ENCODE peak calls at places on chromosome 14, in six cellular contexts. C, X, U, M, I and N are unnamed samples.

GRCh38 chr14:51454351-51454750 is 197.4 kb upstream of the FRMD6 start:
- DNase-seq in C (no peak), X (no peak), U (no peak), M (no peak), I (no peak), N (no peak)

GRCh38 chr14:31189346-31190219 is 18.0 kb downstream of the HECTD1 start:
- DNase-seq in C (no peak), X (no peak), U (no peak), M (no peak), I (no peak), N (no peak)

GRCh38 chr14:100529561-100530031 is 57.6 kb downstream of the BEGAIN start:
- DNase-seq in C (no peak), X (no peak), U (no peak), M (no peak), I (no peak), N (peak)

GRCh38 chr14:89336338-89336737 is 80.7 kb downstream of the FOXN3 start:
- DNase-seq in C (no peak), X (peak), U (no peak), M (no peak), I (no peak), N (no peak)

GRCh38 chr14:69711065-69711464 is 55.9 kb upstream of the SRSF5 start:
- DNase-seq in C (peak), X (no peak), U (no peak), M (no peak), I (no peak), N (no peak)

GRCh38 chr14:46571970-46572369 is 79.6 kb downstream of the RPL10L start:
- DNase-seq in C (peak), X (no peak), U (no peak), M (peak), I (no peak), N (no peak)

GRCh38 chr14:41925409-41925808 is 318.7 kb downstream of the LRFN5 start:
- DNase-seq in C (peak), X (no peak), U (no peak), M (no peak), I (no peak), N (no peak)

GRCh38 chr14:72275242-72275641 is 343.0 kb downstream of the RGS6 start:
- DNase-seq in C (no peak), X (no peak), U (no peak), M (no peak), I (no peak), N (no peak)

GRCh38 chr14:36665887-36666415 is 4.3 kb downstream of the PAX9 start:
- DNase-seq in C (no peak), X (no peak), U (no peak), M (no peak), I (no peak), N (no peak)

GRCh38 chr14:68297011-68297410 is 477.4 kb downstream of the RAD51B start:
- DNase-seq in C (no peak), X (no peak), U (no peak), M (no peak), I (no peak), N (no peak)

GRCh38 chr14:69260979-69261605 is 1.1 kb downstream of the GALNT16 start:
- DNase-seq in C (no peak), X (peak), U (peak), M (no peak), I (no peak), N (peak)

GRCh38 chr14:90599748-90600507 is 203.1 kb downstream of the CALM1 start:
- DNase-seq in C (peak), X (no peak), U (no peak), M (no peak), I (no peak), N (no peak)

GRCh38 chr14:50001999-50002925 is 109.4 kb downstream of the ARF6 start:
- DNase-seq in C (no peak), X (no peak), U (no peak), M (no peak), I (no peak), N (no peak)

GRCh38 chr14:22478247-22478646 is 110.8 kb downstream of the DAD1 start:
- DNase-seq in C (no peak), X (no peak), U (no peak), M (no peak), I (no peak), N (no peak)

GRCh38 chr14:68952544-68953535 is 26.3 kb downstream of the ACTN1 start:
- DNase-seq in C (peak), X (no peak), U (peak), M (peak), I (no peak), N (peak)

GRCh38 chr14:39372656-39373055 is 59.6 kb downstream of the FBXO33 start:
- DNase-seq in C (peak), X (no peak), U (no peak), M (peak), I (no peak), N (peak)

GRCh38 chr14:68297871-68298468 is 478.4 kb downstream of the RAD51B start:
- DNase-seq in C (peak), X (peak), U (no peak), M (no peak), I (peak), N (peak)

GRCh38 chr14:100065161-100065871 is at the start of gene EVL:
- DNase-seq in C (no peak), X (no peak), U (no peak), M (no peak), I (peak), N (no peak)

GRCh38 chr14:51643137-51643536 is 8.6 kb upstream of the FRMD6 start:
- DNase-seq in C (peak), X (no peak), U (no peak), M (peak), I (no peak), N (peak)

GRCh38 chr14:100446572-100446971 is 123.4 kb downstream of the SLC25A47 start:
- DNase-seq in C (no peak), X (peak), U (no peak), M (peak), I (no peak), N (no peak)